ENCODE peak calls at places on chromosomes 16 and 17, in nine cellular contexts. One of them, this sample, is unnamed.

GRCh38 chr17:74358696-74359095 is 3.0 kb downstream of the BTBD17 start:
- DNase-seq in HEK293T: no peak
- DNase-seq in mucosa of descending colon: no peak
- DNase-seq in NCI-H748 treated with DMSO at 0.1 percent for 48 hours: no peak
- DNase-seq in stimulated activated CD8-positive, alpha-beta memory T cell treated with anti-CD3 and anti-CD28 coated beads, Interleukin-7, amount 100 ng/mL, for 1 hour: no peak
- DNase-seq in fibroblast of pulmonary artery: no peak
- DNase-seq in stimulated activated CD4-positive, alpha-beta T cell treated with anti-CD3 and anti-CD28 coated beads, Interleukin-4, amount 100 ng/mL, for 1 hour: no peak
- DNase-seq in Panc1: no peak
- DNase-seq in substantia nigra: no peak
- DNase-seq in this sample: no peak

GRCh38 chr16:71846443-71846842 is 667 bp downstream of the ATXN1L start:
- DNase-seq in HEK293T: peak; percentile 20
- DNase-seq in mucosa of descending colon: peak; percentile 17
- DNase-seq in NCI-H748 treated with DMSO at 0.1 percent for 48 hours: no peak
- DNase-seq in stimulated activated CD8-positive, alpha-beta memory T cell treated with anti-CD3 and anti-CD28 coated beads, Interleukin-7, amount 100 ng/mL, for 1 hour: no peak
- DNase-seq in fibroblast of pulmonary artery: no peak
- DNase-seq in stimulated activated CD4-positive, alpha-beta T cell treated with anti-CD3 and anti-CD28 coated beads, Interleukin-4, amount 100 ng/mL, for 1 hour: no peak
- DNase-seq in Panc1: no peak
- DNase-seq in substantia nigra: no peak
- DNase-seq in this sample: no peak

GRCh38 chr16:79994413-79994812 is 393.9 kb upstream of the MAF start:
- DNase-seq in HEK293T: no peak
- DNase-seq in mucosa of descending colon: no peak
- DNase-seq in NCI-H748 treated with DMSO at 0.1 percent for 48 hours: no peak
- DNase-seq in stimulated activated CD8-positive, alpha-beta memory T cell treated with anti-CD3 and anti-CD28 coated beads, Interleukin-7, amount 100 ng/mL, for 1 hour: no peak
- DNase-seq in fibroblast of pulmonary artery: no peak
- DNase-seq in stimulated activated CD4-positive, alpha-beta T cell treated with anti-CD3 and anti-CD28 coated beads, Interleukin-4, amount 100 ng/mL, for 1 hour: no peak
- DNase-seq in Panc1: no peak
- DNase-seq in substantia nigra: peak; percentile 15
- DNase-seq in this sample: no peak

GRCh38 chr17:62998665-62999393 is 32.8 kb downstream of the TANC2 start:
- DNase-seq in HEK293T: no peak
- DNase-seq in mucosa of descending colon: no peak
- DNase-seq in NCI-H748 treated with DMSO at 0.1 percent for 48 hours: no peak
- DNase-seq in stimulated activated CD8-positive, alpha-beta memory T cell treated with anti-CD3 and anti-CD28 coated beads, Interleukin-7, amount 100 ng/mL, for 1 hour: no peak
- DNase-seq in fibroblast of pulmonary artery: no peak
- DNase-seq in stimulated activated CD4-positive, alpha-beta T cell treated with anti-CD3 and anti-CD28 coated beads, Interleukin-4, amount 100 ng/mL, for 1 hour: no peak
- DNase-seq in Panc1: no peak
- DNase-seq in substantia nigra: no peak
- DNase-seq in this sample: no peak

GRCh38 chr16:27475561-27475960 is 73.6 kb downstream of the IL21R start:
- DNase-seq in HEK293T: no peak
- DNase-seq in mucosa of descending colon: no peak
- DNase-seq in NCI-H748 treated with DMSO at 0.1 percent for 48 hours: no peak
- DNase-seq in stimulated activated CD8-positive, alpha-beta memory T cell treated with anti-CD3 and anti-CD28 coated beads, Interleukin-7, amount 100 ng/mL, for 1 hour: no peak
- DNase-seq in fibroblast of pulmonary artery: peak; percentile 80
- DNase-seq in stimulated activated CD4-positive, alpha-beta T cell treated with anti-CD3 and anti-CD28 coated beads, Interleukin-4, amount 100 ng/mL, for 1 hour: no peak
- DNase-seq in Panc1: no peak
- DNase-seq in substantia nigra: no peak
- DNase-seq in this sample: no peak

GRCh38 chr16:15725641-15726240 is 75.7 kb downstream of the NDE1 start:
- DNase-seq in HEK293T: no peak
- DNase-seq in mucosa of descending colon: no peak
- DNase-seq in NCI-H748 treated with DMSO at 0.1 percent for 48 hours: no peak
- DNase-seq in stimulated activated CD8-positive, alpha-beta memory T cell treated with anti-CD3 and anti-CD28 coated beads, Interleukin-7, amount 100 ng/mL, for 1 hour: no peak
- DNase-seq in fibroblast of pulmonary artery: no peak
- DNase-seq in stimulated activated CD4-positive, alpha-beta T cell treated with anti-CD3 and anti-CD28 coated beads, Interleukin-4, amount 100 ng/mL, for 1 hour: no peak
- DNase-seq in Panc1: no peak
- DNase-seq in substantia nigra: no peak
- DNase-seq in this sample: no peak

GRCh38 chr16:2149630-2150417 is 1.4 kb downstream of the RAB26 start:
- DNase-seq in HEK293T: no peak
- DNase-seq in mucosa of descending colon: no peak
- DNase-seq in NCI-H748 treated with DMSO at 0.1 percent for 48 hours: no peak
- DNase-seq in stimulated activated CD8-positive, alpha-beta memory T cell treated with anti-CD3 and anti-CD28 coated beads, Interleukin-7, amount 100 ng/mL, for 1 hour: no peak
- DNase-seq in fibroblast of pulmonary artery: no peak
- DNase-seq in stimulated activated CD4-positive, alpha-beta T cell treated with anti-CD3 and anti-CD28 coated beads, Interleukin-4, amount 100 ng/mL, for 1 hour: peak; percentile 28
- DNase-seq in Panc1: no peak
- DNase-seq in substantia nigra: no peak
- DNase-seq in this sample: no peak

GRCh38 chr16:86609115-86609514 is 30.8 kb downstream of the FOXL1 start:
- DNase-seq in HEK293T: no peak
- DNase-seq in mucosa of descending colon: no peak
- DNase-seq in NCI-H748 treated with DMSO at 0.1 percent for 48 hours: no peak
- DNase-seq in stimulated activated CD8-positive, alpha-beta memory T cell treated with anti-CD3 and anti-CD28 coated beads, Interleukin-7, amount 100 ng/mL, for 1 hour: no peak
- DNase-seq in fibroblast of pulmonary artery: peak; percentile 85
- DNase-seq in stimulated activated CD4-positive, alpha-beta T cell treated with anti-CD3 and anti-CD28 coated beads, Interleukin-4, amount 100 ng/mL, for 1 hour: no peak
- DNase-seq in Panc1: no peak
- DNase-seq in substantia nigra: no peak
- DNase-seq in this sample: peak; percentile 18

GRCh38 chr17:22669721-22670120 is 977.4 kb downstream of the KCNJ18 start:
- DNase-seq in HEK293T: no peak
- DNase-seq in mucosa of descending colon: no peak
- DNase-seq in NCI-H748 treated with DMSO at 0.1 percent for 48 hours: no peak
- DNase-seq in stimulated activated CD8-positive, alpha-beta memory T cell treated with anti-CD3 and anti-CD28 coated beads, Interleukin-7, amount 100 ng/mL, for 1 hour: no peak
- DNase-seq in fibroblast of pulmonary artery: no peak
- DNase-seq in stimulated activated CD4-positive, alpha-beta T cell treated with anti-CD3 and anti-CD28 coated beads, Interleukin-4, amount 100 ng/mL, for 1 hour: no peak
- DNase-seq in Panc1: no peak
- DNase-seq in substantia nigra: no peak
- DNase-seq in this sample: no peak

GRCh38 chr17:2594657-2595085 is 1.2 kb downstream of the PAFAH1B1 start:
- DNase-seq in HEK293T: no peak
- DNase-seq in mucosa of descending colon: no peak
- DNase-seq in NCI-H748 treated with DMSO at 0.1 percent for 48 hours: no peak
- DNase-seq in stimulated activated CD8-positive, alpha-beta memory T cell treated with anti-CD3 and anti-CD28 coated beads, Interleukin-7, amount 100 ng/mL, for 1 hour: no peak
- DNase-seq in fibroblast of pulmonary artery: no peak
- DNase-seq in stimulated activated CD4-positive, alpha-beta T cell treated with anti-CD3 and anti-CD28 coated beads, Interleukin-4, amount 100 ng/mL, for 1 hour: no peak
- DNase-seq in Panc1: no peak
- DNase-seq in substantia nigra: no peak
- DNase-seq in this sample: no peak

GRCh38 chr17:9151091-9151490 is 129.8 kb downstream of the NTN1 start:
- DNase-seq in HEK293T: no peak
- DNase-seq in mucosa of descending colon: no peak
- DNase-seq in NCI-H748 treated with DMSO at 0.1 percent for 48 hours: peak; percentile 95
- DNase-seq in stimulated activated CD8-positive, alpha-beta memory T cell treated with anti-CD3 and anti-CD28 coated beads, Interleukin-7, amount 100 ng/mL, for 1 hour: no peak
- DNase-seq in fibroblast of pulmonary artery: no peak
- DNase-seq in stimulated activated CD4-positive, alpha-beta T cell treated with anti-CD3 and anti-CD28 coated beads, Interleukin-4, amount 100 ng/mL, for 1 hour: no peak
- DNase-seq in Panc1: no peak
- DNase-seq in substantia nigra: no peak
- DNase-seq in this sample: no peak

GRCh38 chr16:80029381-80029630 is 428.8 kb upstream of the MAF start:
- DNase-seq in HEK293T: no peak
- DNase-seq in mucosa of descending colon: no peak
- DNase-seq in NCI-H748 treated with DMSO at 0.1 percent for 48 hours: no peak
- DNase-seq in stimulated activated CD8-positive, alpha-beta memory T cell treated with anti-CD3 and anti-CD28 coated beads, Interleukin-7, amount 100 ng/mL, for 1 hour: no peak
- DNase-seq in fibroblast of pulmonary artery: no peak
- DNase-seq in stimulated activated CD4-positive, alpha-beta T cell treated with anti-CD3 and anti-CD28 coated beads, Interleukin-4, amount 100 ng/mL, for 1 hour: no peak
- DNase-seq in Panc1: no peak
- DNase-seq in substantia nigra: no peak
- DNase-seq in this sample: no peak

GRCh38 chr16:23088018-23088417 is 61.2 kb downstream of the USP31 start:
- DNase-seq in HEK293T: no peak
- DNase-seq in mucosa of descending colon: no peak
- DNase-seq in NCI-H748 treated with DMSO at 0.1 percent for 48 hours: no peak
- DNase-seq in stimulated activated CD8-positive, alpha-beta memory T cell treated with anti-CD3 and anti-CD28 coated beads, Interleukin-7, amount 100 ng/mL, for 1 hour: no peak
- DNase-seq in fibroblast of pulmonary artery: no peak
- DNase-seq in stimulated activated CD4-positive, alpha-beta T cell treated with anti-CD3 and anti-CD28 coated beads, Interleukin-4, amount 100 ng/mL, for 1 hour: no peak
- DNase-seq in Panc1: no peak
- DNase-seq in substantia nigra: no peak
- DNase-seq in this sample: no peak

GRCh38 chr17:65228734-65229390 is 91.7 kb downstream of the RGS9 start:
- DNase-seq in HEK293T: peak; percentile 55
- DNase-seq in mucosa of descending colon: no peak
- DNase-seq in NCI-H748 treated with DMSO at 0.1 percent for 48 hours: peak; percentile 57
- DNase-seq in stimulated activated CD8-positive, alpha-beta memory T cell treated with anti-CD3 and anti-CD28 coated beads, Interleukin-7, amount 100 ng/mL, for 1 hour: no peak
- DNase-seq in fibroblast of pulmonary artery: peak; percentile 73
- DNase-seq in stimulated activated CD4-positive, alpha-beta T cell treated with anti-CD3 and anti-CD28 coated beads, Interleukin-4, amount 100 ng/mL, for 1 hour: peak; percentile 27
- DNase-seq in Panc1: no peak
- DNase-seq in substantia nigra: no peak
- DNase-seq in this sample: no peak

GRCh38 chr17:51120357-51120738 is 320 bp downstream of the SPAG9 start:
- DNase-seq in HEK293T: peak; percentile 39
- DNase-seq in mucosa of descending colon: no peak
- DNase-seq in NCI-H748 treated with DMSO at 0.1 percent for 48 hours: peak; percentile 10
- DNase-seq in stimulated activated CD8-positive, alpha-beta memory T cell treated with anti-CD3 and anti-CD28 coated beads, Interleukin-7, amount 100 ng/mL, for 1 hour: no peak
- DNase-seq in fibroblast of pulmonary artery: peak; percentile 33
- DNase-seq in stimulated activated CD4-positive, alpha-beta T cell treated with anti-CD3 and anti-CD28 coated beads, Interleukin-4, amount 100 ng/mL, for 1 hour: peak; percentile 50
- DNase-seq in Panc1: no peak
- DNase-seq in substantia nigra: no peak
- DNase-seq in this sample: no peak

GRCh38 chr16:11076259-11077018 is 132.1 kb downstream of the CLEC16A start:
- DNase-seq in HEK293T: no peak
- DNase-seq in mucosa of descending colon: no peak
- DNase-seq in NCI-H748 treated with DMSO at 0.1 percent for 48 hours: no peak
- DNase-seq in stimulated activated CD8-positive, alpha-beta memory T cell treated with anti-CD3 and anti-CD28 coated beads, Interleukin-7, amount 100 ng/mL, for 1 hour: no peak
- DNase-seq in fibroblast of pulmonary artery: no peak
- DNase-seq in stimulated activated CD4-positive, alpha-beta T cell treated with anti-CD3 and anti-CD28 coated beads, Interleukin-4, amount 100 ng/mL, for 1 hour: peak; percentile 67
- DNase-seq in Panc1: no peak
- DNase-seq in substantia nigra: no peak
- DNase-seq in this sample: no peak

GRCh38 chr16:28935924-28936783 is 4.4 kb downstream of the CD19 start:
- DNase-seq in HEK293T: peak; percentile 98
- DNase-seq in mucosa of descending colon: peak; percentile 93
- DNase-seq in NCI-H748 treated with DMSO at 0.1 percent for 48 hours: no peak
- DNase-seq in stimulated activated CD8-positive, alpha-beta memory T cell treated with anti-CD3 and anti-CD28 coated beads, Interleukin-7, amount 100 ng/mL, for 1 hour: peak; percentile 50
- DNase-seq in fibroblast of pulmonary artery: peak; percentile 77
- DNase-seq in stimulated activated CD4-positive, alpha-beta T cell treated with anti-CD3 and anti-CD28 coated beads, Interleukin-4, amount 100 ng/mL, for 1 hour: peak; percentile 83
- DNase-seq in Panc1: no peak
- DNase-seq in substantia nigra: peak; percentile 25
- DNase-seq in this sample: peak; percentile 93

GRCh38 chr17:65696739-65697394 is 135.4 kb upstream of the AXIN2 start:
- DNase-seq in HEK293T: no peak
- DNase-seq in mucosa of descending colon: no peak
- DNase-seq in NCI-H748 treated with DMSO at 0.1 percent for 48 hours: peak; percentile 71
- DNase-seq in stimulated activated CD8-positive, alpha-beta memory T cell treated with anti-CD3 and anti-CD28 coated beads, Interleukin-7, amount 100 ng/mL, for 1 hour: no peak
- DNase-seq in fibroblast of pulmonary artery: peak; percentile 60
- DNase-seq in stimulated activated CD4-positive, alpha-beta T cell treated with anti-CD3 and anti-CD28 coated beads, Interleukin-4, amount 100 ng/mL, for 1 hour: no peak
- DNase-seq in Panc1: no peak
- DNase-seq in substantia nigra: no peak
- DNase-seq in this sample: no peak

GRCh38 chr17:10135539-10136257 is 62.7 kb downstream of the GAS7 start:
- DNase-seq in HEK293T: no peak
- DNase-seq in mucosa of descending colon: peak; percentile 58
- DNase-seq in NCI-H748 treated with DMSO at 0.1 percent for 48 hours: no peak
- DNase-seq in stimulated activated CD8-positive, alpha-beta memory T cell treated with anti-CD3 and anti-CD28 coated beads, Interleukin-7, amount 100 ng/mL, for 1 hour: no peak
- DNase-seq in fibroblast of pulmonary artery: peak; percentile 46
- DNase-seq in stimulated activated CD4-positive, alpha-beta T cell treated with anti-CD3 and anti-CD28 coated beads, Interleukin-4, amount 100 ng/mL, for 1 hour: no peak
- DNase-seq in Panc1: no peak
- DNase-seq in substantia nigra: no peak
- DNase-seq in this sample: peak; percentile 94

GRCh38 chr16:79632289-79632688 is 31.8 kb upstream of the MAF start:
- DNase-seq in HEK293T: no peak
- DNase-seq in mucosa of descending colon: no peak
- DNase-seq in NCI-H748 treated with DMSO at 0.1 percent for 48 hours: no peak
- DNase-seq in stimulated activated CD8-positive, alpha-beta memory T cell treated with anti-CD3 and anti-CD28 coated beads, Interleukin-7, amount 100 ng/mL, for 1 hour: no peak
- DNase-seq in fibroblast of pulmonary artery: no peak
- DNase-seq in stimulated activated CD4-positive, alpha-beta T cell treated with anti-CD3 and anti-CD28 coated beads, Interleukin-4, amount 100 ng/mL, for 1 hour: no peak
- DNase-seq in Panc1: no peak
- DNase-seq in substantia nigra: no peak
- DNase-seq in this sample: peak; percentile 91

GRCh38 chr16:87552772-87553171 is 49.5 kb upstream of the JPH3 start:
- DNase-seq in HEK293T: no peak
- DNase-seq in mucosa of descending colon: no peak
- DNase-seq in NCI-H748 treated with DMSO at 0.1 percent for 48 hours: no peak
- DNase-seq in stimulated activated CD8-positive, alpha-beta memory T cell treated with anti-CD3 and anti-CD28 coated beads, Interleukin-7, amount 100 ng/mL, for 1 hour: no peak
- DNase-seq in fibroblast of pulmonary artery: no peak
- DNase-seq in stimulated activated CD4-positive, alpha-beta T cell treated with anti-CD3 and anti-CD28 coated beads, Interleukin-4, amount 100 ng/mL, for 1 hour: no peak
- DNase-seq in Panc1: no peak
- DNase-seq in substantia nigra: no peak
- DNase-seq in this sample: no peak

GRCh38 chr17:28508325-28508724 is 2.2 kb downstream of the FOXN1 start:
- DNase-seq in HEK293T: no peak
- DNase-seq in mucosa of descending colon: no peak
- DNase-seq in NCI-H748 treated with DMSO at 0.1 percent for 48 hours: no peak
- DNase-seq in stimulated activated CD8-positive, alpha-beta memory T cell treated with anti-CD3 and anti-CD28 coated beads, Interleukin-7, amount 100 ng/mL, for 1 hour: no peak
- DNase-seq in fibroblast of pulmonary artery: no peak
- DNase-seq in stimulated activated CD4-positive, alpha-beta T cell treated with anti-CD3 and anti-CD28 coated beads, Interleukin-4, amount 100 ng/mL, for 1 hour: no peak
- DNase-seq in Panc1: no peak
- DNase-seq in substantia nigra: no peak
- DNase-seq in this sample: no peak

GRCh38 chr17:13460646-13461045 is 141.1 kb downstream of the HS3ST3A1 start:
- DNase-seq in HEK293T: no peak
- DNase-seq in mucosa of descending colon: no peak
- DNase-seq in NCI-H748 treated with DMSO at 0.1 percent for 48 hours: no peak
- DNase-seq in stimulated activated CD8-positive, alpha-beta memory T cell treated with anti-CD3 and anti-CD28 coated beads, Interleukin-7, amount 100 ng/mL, for 1 hour: no peak
- DNase-seq in fibroblast of pulmonary artery: peak; percentile 25
- DNase-seq in stimulated activated CD4-positive, alpha-beta T cell treated with anti-CD3 and anti-CD28 coated beads, Interleukin-4, amount 100 ng/mL, for 1 hour: no peak
- DNase-seq in Panc1: no peak
- DNase-seq in substantia nigra: no peak
- DNase-seq in this sample: no peak

GRCh38 chr17:72056727-72057290 is 64.0 kb upstream of the SOX9 start:
- DNase-seq in HEK293T: no peak
- DNase-seq in mucosa of descending colon: no peak
- DNase-seq in NCI-H748 treated with DMSO at 0.1 percent for 48 hours: no peak
- DNase-seq in stimulated activated CD8-positive, alpha-beta memory T cell treated with anti-CD3 and anti-CD28 coated beads, Interleukin-7, amount 100 ng/mL, for 1 hour: no peak
- DNase-seq in fibroblast of pulmonary artery: no peak
- DNase-seq in stimulated activated CD4-positive, alpha-beta T cell treated with anti-CD3 and anti-CD28 coated beads, Interleukin-4, amount 100 ng/mL, for 1 hour: no peak
- DNase-seq in Panc1: no peak
- DNase-seq in substantia nigra: no peak
- DNase-seq in this sample: no peak

GRCh38 chr16:84820305-84820684 is 510 bp downstream of the CRISPLD2 start:
- DNase-seq in HEK293T: no peak
- DNase-seq in mucosa of descending colon: no peak
- DNase-seq in NCI-H748 treated with DMSO at 0.1 percent for 48 hours: no peak
- DNase-seq in stimulated activated CD8-positive, alpha-beta memory T cell treated with anti-CD3 and anti-CD28 coated beads, Interleukin-7, amount 100 ng/mL, for 1 hour: no peak
- DNase-seq in fibroblast of pulmonary artery: no peak
- DNase-seq in stimulated activated CD4-positive, alpha-beta T cell treated with anti-CD3 and anti-CD28 coated beads, Interleukin-4, amount 100 ng/mL, for 1 hour: no peak
- DNase-seq in Panc1: no peak
- DNase-seq in substantia nigra: no peak
- DNase-seq in this sample: no peak

GRCh38 chr16:87562201-87562600 is 40.1 kb upstream of the JPH3 start:
- DNase-seq in HEK293T: no peak
- DNase-seq in mucosa of descending colon: no peak
- DNase-seq in NCI-H748 treated with DMSO at 0.1 percent for 48 hours: no peak
- DNase-seq in stimulated activated CD8-positive, alpha-beta memory T cell treated with anti-CD3 and anti-CD28 coated beads, Interleukin-7, amount 100 ng/mL, for 1 hour: no peak
- DNase-seq in fibroblast of pulmonary artery: no peak
- DNase-seq in stimulated activated CD4-positive, alpha-beta T cell treated with anti-CD3 and anti-CD28 coated beads, Interleukin-4, amount 100 ng/mL, for 1 hour: no peak
- DNase-seq in Panc1: no peak
- DNase-seq in substantia nigra: no peak
- DNase-seq in this sample: no peak

GRCh38 chr16:67936876-67937605 is 391 bp upstream of the PSMB10 start:
- DNase-seq in HEK293T: no peak
- DNase-seq in mucosa of descending colon: no peak
- DNase-seq in NCI-H748 treated with DMSO at 0.1 percent for 48 hours: no peak
- DNase-seq in stimulated activated CD8-positive, alpha-beta memory T cell treated with anti-CD3 and anti-CD28 coated beads, Interleukin-7, amount 100 ng/mL, for 1 hour: no peak
- DNase-seq in fibroblast of pulmonary artery: peak; percentile 63
- DNase-seq in stimulated activated CD4-positive, alpha-beta T cell treated with anti-CD3 and anti-CD28 coated beads, Interleukin-4, amount 100 ng/mL, for 1 hour: peak; percentile 70
- DNase-seq in Panc1: no peak
- DNase-seq in substantia nigra: no peak
- DNase-seq in this sample: no peak

GRCh38 chr16:9850716-9851115 is 331.5 kb downstream of the GRIN2A start:
- DNase-seq in HEK293T: no peak
- DNase-seq in mucosa of descending colon: no peak
- DNase-seq in NCI-H748 treated with DMSO at 0.1 percent for 48 hours: no peak
- DNase-seq in stimulated activated CD8-positive, alpha-beta memory T cell treated with anti-CD3 and anti-CD28 coated beads, Interleukin-7, amount 100 ng/mL, for 1 hour: no peak
- DNase-seq in fibroblast of pulmonary artery: no peak
- DNase-seq in stimulated activated CD4-positive, alpha-beta T cell treated with anti-CD3 and anti-CD28 coated beads, Interleukin-4, amount 100 ng/mL, for 1 hour: no peak
- DNase-seq in Panc1: no peak
- DNase-seq in substantia nigra: no peak
- DNase-seq in this sample: no peak

GRCh38 chr16:1706386-1707192 is 594 bp downstream of the MAPK8IP3 start:
- DNase-seq in HEK293T: no peak
- DNase-seq in mucosa of descending colon: peak; percentile 16
- DNase-seq in NCI-H748 treated with DMSO at 0.1 percent for 48 hours: no peak
- DNase-seq in stimulated activated CD8-positive, alpha-beta memory T cell treated with anti-CD3 and anti-CD28 coated beads, Interleukin-7, amount 100 ng/mL, for 1 hour: no peak
- DNase-seq in fibroblast of pulmonary artery: peak; percentile 41
- DNase-seq in stimulated activated CD4-positive, alpha-beta T cell treated with anti-CD3 and anti-CD28 coated beads, Interleukin-4, amount 100 ng/mL, for 1 hour: peak; percentile 54
- DNase-seq in Panc1: no peak
- DNase-seq in substantia nigra: no peak
- DNase-seq in this sample: no peak

GRCh38 chr16:77690416-77690815 is 31.9 kb upstream of the NUDT7 start:
- DNase-seq in HEK293T: no peak
- DNase-seq in mucosa of descending colon: no peak
- DNase-seq in NCI-H748 treated with DMSO at 0.1 percent for 48 hours: no peak
- DNase-seq in stimulated activated CD8-positive, alpha-beta memory T cell treated with anti-CD3 and anti-CD28 coated beads, Interleukin-7, amount 100 ng/mL, for 1 hour: no peak
- DNase-seq in fibroblast of pulmonary artery: no peak
- DNase-seq in stimulated activated CD4-positive, alpha-beta T cell treated with anti-CD3 and anti-CD28 coated beads, Interleukin-4, amount 100 ng/mL, for 1 hour: no peak
- DNase-seq in Panc1: no peak
- DNase-seq in substantia nigra: no peak
- DNase-seq in this sample: no peak

GRCh38 chr16:53864819-53865491 is 161.0 kb downstream of the FTO start:
- DNase-seq in HEK293T: no peak
- DNase-seq in mucosa of descending colon: no peak
- DNase-seq in NCI-H748 treated with DMSO at 0.1 percent for 48 hours: peak; percentile 20
- DNase-seq in stimulated activated CD8-positive, alpha-beta memory T cell treated with anti-CD3 and anti-CD28 coated beads, Interleukin-7, amount 100 ng/mL, for 1 hour: no peak
- DNase-seq in fibroblast of pulmonary artery: no peak
- DNase-seq in stimulated activated CD4-positive, alpha-beta T cell treated with anti-CD3 and anti-CD28 coated beads, Interleukin-4, amount 100 ng/mL, for 1 hour: no peak
- DNase-seq in Panc1: no peak
- DNase-seq in substantia nigra: no peak
- DNase-seq in this sample: no peak